ENCODE peak calls at places on chromosome 14, in four cellular contexts. V, L, W and C are unnamed samples.
A peak's percentile ranks its signal among the peaks of the same experiment; 100 is the strongest.

GRCh38 chr14:82642425-82642824 is 1108.8 kb upstream of the SEL1L start:
- DNase-seq in V (no peak), L (no peak), W (peak; percentile 4), C (no peak)

GRCh38 chr14:87952307-87953094 is 40.5 kb downstream of the GALC start:
- DNase-seq in V (no peak), L (no peak), W (peak; percentile 13), C (peak; percentile 13)

GRCh38 chr14:90091393-90091792 is 29.6 kb downstream of the KCNK13 start:
- DNase-seq in V (peak; percentile 89), L (peak; percentile 56), W (no peak), C (peak; percentile 9)

GRCh38 chr14:105151838-105152793 is 16.5 kb downstream of the JAG2 start:
- DNase-seq in V (no peak), L (no peak), W (no peak), C (peak; percentile 85)

GRCh38 chr14:19800282-19801117 is 3.1 kb upstream of the OR4N2 start:
- DNase-seq in V (no peak), L (no peak), W (no peak), C (peak; percentile 61)

GRCh38 chr14:50347521-50347920 is 35.4 kb downstream of the DMAC2L start:
- DNase-seq in V (peak; percentile 55), L (no peak), W (no peak), C (no peak)

GRCh38 chr14:39665084-39665483 is 232.9 kb upstream of the FBXO33 start:
- DNase-seq in V (no peak), L (no peak), W (no peak), C (no peak)

GRCh38 chr14:52553002-52553670 is 500 bp downstream of the GPR137C start:
- DNase-seq in V (no peak), L (peak; percentile 25), W (peak; percentile 9), C (peak; percentile 54)

GRCh38 chr14:74669846-74670245 is 43.0 kb downstream of the AREL1 start:
- DNase-seq in V (no peak), L (no peak), W (no peak), C (no peak)

GRCh38 chr14:104656014-104656714 is 33.3 kb upstream of the INF2 start:
- DNase-seq in V (no peak), L (no peak), W (no peak), C (peak; percentile 63)

GRCh38 chr14:67331368-67332125 is 28.1 kb downstream of the ATP6V1D start:
- DNase-seq in V (peak; percentile 34), L (no peak), W (no peak), C (no peak)

GRCh38 chr14:31457665-31458659 is 656 bp upstream of the DTD2 start:
- DNase-seq in V (no peak), L (no peak), W (peak; percentile 8), C (no peak)

GRCh38 chr14:60665178-60665555 is 15.9 kb upstream of the SIX1 start:
- DNase-seq in V (no peak), L (no peak), W (no peak), C (peak; percentile 85)

GRCh38 chr14:70380834-70381233 is 21.4 kb upstream of the COX16 start:
- DNase-seq in V (no peak), L (no peak), W (peak; percentile 81), C (no peak)

GRCh38 chr14:20501346-20501745 is 4.0 kb upstream of the RNASE10 start:
- DNase-seq in V (peak; percentile 18), L (no peak), W (peak; percentile 28), C (no peak)

GRCh38 chr14:57761800-57762199 is 104.1 kb downstream of the SLC35F4 start:
- DNase-seq in V (no peak), L (no peak), W (no peak), C (no peak)

GRCh38 chr14:55500219-55500701 is 59.8 kb upstream of the TBPL2 start:
- DNase-seq in V (no peak), L (no peak), W (peak; percentile 9), C (no peak)

GRCh38 chr14:52051861-52052260 is 17.0 kb downstream of the NID2 start:
- DNase-seq in V (peak; percentile 90), L (no peak), W (no peak), C (no peak)

GRCh38 chr14:61568572-61569011 is 126.7 kb upstream of the HIF1A start:
- DNase-seq in V (no peak), L (no peak), W (peak; percentile 54), C (no peak)

GRCh38 chr14:22813145-22813544 is 2.1 kb downstream of the SLC7A7 start:
- DNase-seq in V (no peak), L (no peak), W (no peak), C (no peak)

GRCh38 chr14:103395245-103395644 is 10.0 kb downstream of the MARK3 start:
- DNase-seq in V (no peak), L (no peak), W (no peak), C (no peak)

GRCh38 chr14:105908006-105908405 is 381.6 kb downstream of the TMEM121 start:
- DNase-seq in V (no peak), L (no peak), W (no peak), C (no peak)

GRCh38 chr14:99413172-99413571 is 67.5 kb downstream of the SETD3 start:
- DNase-seq in V (peak; percentile 14), L (no peak), W (no peak), C (no peak)

GRCh38 chr14:99234982-99235491 is 37.0 kb downstream of the BCL11B start:
- DNase-seq in V (peak; percentile 28), L (no peak), W (no peak), C (no peak)

DNA sequence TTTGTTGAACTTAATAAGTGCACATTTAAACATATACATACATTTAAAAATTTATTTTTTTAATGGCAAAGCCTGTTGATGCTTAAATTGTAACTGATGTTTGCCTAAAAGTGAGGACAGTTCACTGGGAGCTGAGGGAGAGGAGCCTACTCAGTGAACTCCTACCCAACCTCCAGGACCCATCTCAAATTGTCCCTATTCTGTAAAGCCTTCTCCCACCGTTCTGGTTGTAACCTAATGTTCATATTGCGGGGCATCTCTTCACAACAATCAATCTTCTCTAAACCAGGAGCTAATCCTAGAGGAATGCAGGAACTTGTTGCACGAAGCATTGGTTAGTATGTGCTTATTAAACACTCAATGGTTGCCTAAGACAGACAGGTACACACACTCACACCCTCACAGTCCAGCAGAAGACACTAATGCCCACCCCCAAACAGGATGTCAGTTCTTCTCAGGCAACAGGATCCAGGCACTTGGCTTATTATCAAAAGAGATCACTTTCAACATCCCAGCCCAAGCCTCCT is 1.8 kb downstream of the CLMN start:
- DNase-seq in V (no peak), L (no peak), W (no peak), C (no peak)
- H3K4me3 ChIP-seq in V (no peak overlapping the region), L (no peak overlapping the region), W (no peak overlapping the region), C (peak overlapping the region; percentile 79)

GRCh38 chr14:64875350-64875749 is 4.4 kb downstream of the SPTB start:
- DNase-seq in V (no peak), L (no peak), W (no peak), C (no peak)

GRCh38 chr14:64878775-64879634 is 702 bp downstream of the SPTB start:
- DNase-seq in V (no peak), L (no peak), W (no peak), C (no peak)

GRCh38 chr14:64880382-64881121 is 845 bp upstream of the SPTB start:
- DNase-seq in V (no peak), L (no peak), W (peak; percentile 18), C (no peak)

GRCh38 chr14:64885555-64885954 is 5.8 kb upstream of the SPTB start:
- DNase-seq in V (no peak), L (no peak), W (no peak), C (no peak)

DNA sequence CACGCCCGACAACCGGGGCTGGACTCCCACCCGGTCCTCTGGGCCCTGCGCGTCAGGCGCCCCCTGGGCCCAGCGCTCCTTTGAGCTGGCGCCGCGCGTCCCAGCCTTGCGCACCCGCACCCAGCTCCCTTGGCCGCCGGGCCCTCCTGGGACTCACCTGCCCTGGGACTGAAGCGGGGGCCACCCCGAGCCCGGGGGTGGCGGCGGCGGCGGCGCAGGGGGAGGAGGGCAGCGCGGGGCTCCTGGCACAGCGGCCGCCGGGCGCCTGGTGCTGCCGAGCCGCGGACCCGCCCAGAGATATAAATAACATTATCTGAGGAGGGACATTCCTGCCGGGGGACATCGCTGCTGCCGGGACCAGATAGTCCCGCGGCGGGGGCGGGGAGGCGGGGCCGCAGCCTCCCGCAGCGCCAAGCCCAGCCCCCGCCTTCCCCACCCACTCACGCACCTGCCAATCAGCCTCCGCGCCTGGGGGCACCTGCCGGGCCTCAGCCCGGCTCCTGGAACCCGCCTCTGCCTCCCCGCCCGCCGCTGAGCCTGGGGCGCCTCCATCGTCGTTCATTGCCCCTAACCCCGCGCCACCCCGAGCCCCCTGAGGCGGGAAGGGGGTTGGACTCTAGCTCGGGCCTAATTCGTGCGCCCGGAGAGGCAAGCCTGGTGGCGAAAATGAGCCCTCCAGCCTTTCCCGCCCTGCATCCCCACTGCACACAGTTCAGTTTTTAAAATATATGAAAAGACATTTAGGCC is at the start of gene SPTB:
- DNase-seq in V (no peak), L (no peak), W (peak; percentile 27), C (no peak)
- H3K27me3 ChIP-seq in V (peaks cover 72% of the 10 kb centered on the region), L (peaks cover 55% of the 10 kb centered on the region), W (no peaks in the 10 kb centered on the region), C (peaks cover 32% of the 10 kb centered on the region)

GRCh38 chr14:102019141-102019540 is 54.8 kb downstream of the DYNC1H1 start:
- DNase-seq in V (no peak), L (no peak), W (no peak), C (no peak)
- H3K36me3 ChIP-seq in V (peaks cover 83% of the 10 kb centered on the region), L (peaks cover 69% of the 10 kb centered on the region), W (peaks cover 47% of the 10 kb centered on the region), C (peaks cover 90% of the 10 kb centered on the region)

DNA sequence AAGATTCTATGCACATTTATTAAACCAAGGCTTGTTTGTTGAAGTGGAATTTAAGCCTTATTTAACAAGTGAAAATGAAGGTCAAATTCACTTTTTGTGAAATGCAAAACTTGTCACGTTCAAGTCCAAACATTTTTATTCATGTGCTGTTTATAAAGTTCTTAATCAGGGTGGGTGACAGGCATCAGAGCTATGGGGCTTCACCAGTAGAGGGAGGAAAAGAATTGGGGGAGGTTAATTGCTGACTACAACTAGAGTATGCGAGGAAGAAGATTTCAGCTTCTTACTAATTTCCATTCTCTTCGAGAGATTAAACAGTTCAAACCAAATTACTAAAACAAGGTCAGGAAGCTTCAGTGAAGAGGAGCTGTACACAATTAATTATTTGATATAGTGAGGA is 9.7 kb downstream of the MOK start:
- DNase-seq in V (peak; percentile 45), L (no peak), W (no peak), C (no peak)
- H3K4me3 ChIP-seq in V (no peak overlapping the region), L (no peak overlapping the region), W (no peak overlapping the region), C (no peak overlapping the region)

GRCh38 chr14:100882026-100882967 is 21.2 kb downstream of the RTL1 start:
- DNase-seq in V (no peak), L (no peak), W (no peak), C (no peak)
- H3K27me3 ChIP-seq in V (no peaks in the 10 kb centered on the region), L (no peaks in the 10 kb centered on the region), W (no peaks in the 10 kb centered on the region), C (peaks cover 3% of the 10 kb centered on the region)

GRCh38 chr14:81192594-81192993 is 28.2 kb downstream of the GTF2A1 start:
- DNase-seq in V (no peak), L (no peak), W (no peak), C (no peak)

GRCh38 chr14:81199084-81199483 is 21.7 kb downstream of the GTF2A1 start:
- DNase-seq in V (no peak), L (no peak), W (no peak), C (no peak)

GRCh38 chr14:81200041-81200440 is 20.7 kb downstream of the GTF2A1 start:
- DNase-seq in V (no peak), L (no peak), W (peak; percentile 15), C (no peak)

GRCh38 chr14:81198651-81199050 is 22.1 kb downstream of the GTF2A1 start:
- DNase-seq in V (no peak), L (no peak), W (no peak), C (no peak)

GRCh38 chr14:81193924-81194633 is 26.7 kb downstream of the GTF2A1 start:
- DNase-seq in V (no peak), L (no peak), W (no peak), C (no peak)
- H3K36me3 ChIP-seq in V (peaks cover 23% of the 10 kb centered on the region), L (peaks cover 14% of the 10 kb centered on the region), W (peaks cover 10% of the 10 kb centered on the region), C (peaks cover 49% of the 10 kb centered on the region)